ENCODE peak calls at places on chromosome 1, in six cellular contexts. O is H1, R is A549, E is HepG2, X is K562, Y is GM12878. U is an unnamed sample.
A peak's percentile ranks its signal among the peaks of the same experiment; 100 is the strongest.

GRCh38 chr1:151539321-151540020 is 638 bp upstream of the TUFT1 start:
- DNase-seq in Y (peak; percentile 26), E (peak; percentile 83), R (peak; percentile 57), X (peak; percentile 75), O (no peak), U (no peak)

GRCh38 chr1:156599811-156600210 is 1.5 kb downstream of the GPATCH4 start:
- DNase-seq in E (peak; percentile 44), Y (no peak), R (peak; percentile 60), O (no peak), X (no peak), U (no peak)

GRCh38 chr1:25818569-25818968 is 1.2 kb upstream of the MTFR1L start:
- DNase-seq in R (no peak), O (no peak), Y (no peak), E (peak; percentile 10), X (no peak), U (no peak)

GRCh38 chr1:42210421-42211133 is 46.0 kb upstream of the GUCA2A start:
- DNase-seq in O (no peak), R (no peak), X (no peak), Y (no peak), E (no peak), U (no peak)

GRCh38 chr1:66276229-66276628 is 257.7 kb upstream of the SGIP1 start:
- DNase-seq in Y (peak; percentile 57), R (no peak), O (no peak), X (no peak), E (no peak), U (no peak)

GRCh38 chr1:39425634-39426033 is 65.8 kb upstream of the BMP8A start:
- DNase-seq in E (no peak), Y (no peak), O (no peak), R (no peak), X (no peak), U (no peak)

GRCh38 chr1:110148961-110149360 is 1.3 kb upstream of the SLC6A17 start:
- DNase-seq in R (peak; percentile 13), O (no peak), Y (no peak), X (peak; percentile 40), E (no peak), U (no peak)

GRCh38 chr1:113040718-113041412 is 32.1 kb upstream of the LRIG2 start:
- DNase-seq in Y (no peak), E (no peak), R (no peak), X (no peak), O (no peak), U (no peak)

GRCh38 chr1:6004412-6005123 is 12.3 kb upstream of the NPHP4 start:
- DNase-seq in X (no peak), R (no peak), Y (no peak), O (no peak), E (no peak), U (no peak)

GRCh38 chr1:170696591-170697337 is 32.8 kb downstream of the PRRX1 start:
- DNase-seq in X (no peak), E (no peak), R (no peak), O (no peak), Y (no peak), U (no peak)

GRCh38 chr1:61287734-61288133 is 205.4 kb downstream of the NFIA start:
- DNase-seq in Y (no peak), X (no peak), R (no peak), O (no peak), E (peak; percentile 9), U (no peak)

GRCh38 chr1:79811173-79811572 is 804.6 kb upstream of the ADGRL4 start:
- DNase-seq in Y (no peak), R (no peak), X (no peak), O (no peak), E (no peak), U (no peak)

GRCh38 chr1:109784551-109785252 is 21.0 kb upstream of the EPS8L3 start:
- DNase-seq in Y (no peak), X (no peak), O (no peak), R (no peak), E (no peak), U (no peak)

GRCh38 chr1:26705788-26706237 is 10.0 kb downstream of the ARID1A start:
- DNase-seq in X (no peak), O (no peak), E (peak; percentile 81), R (peak; percentile 72), Y (no peak), U (no peak)

GRCh38 chr1:22024485-22025367 is 23.3 kb downstream of the CELA3A start:
- DNase-seq in O (no peak), E (peak; percentile 72), Y (no peak), X (peak; percentile 70), R (peak; percentile 83), U (peak; percentile 64)

GRCh38 chr1:5955479-5955977 is 36.7 kb downstream of the NPHP4 start:
- DNase-seq in R (no peak), E (peak; percentile 100), Y (no peak), O (no peak), X (no peak), U (no peak)

GRCh38 chr1:59169703-59170102 is 127.2 kb upstream of the FGGY start:
- DNase-seq in O (no peak), Y (no peak), X (no peak), E (no peak), R (no peak), U (no peak)

GRCh38 chr1:39892611-39893595 is 8.8 kb downstream of the MYCL start:
- DNase-seq in X (peak; percentile 91), O (no peak), R (peak; percentile 22), Y (no peak), E (peak; percentile 23), U (no peak)

GRCh38 chr1:106861110-106861509 is 195.4 kb upstream of the PRMT6 start:
- DNase-seq in X (no peak), O (no peak), Y (no peak), R (no peak), E (no peak), U (no peak)

GRCh38 chr1:30111431-30111830 is 612.0 kb downstream of the MATN1 start:
- DNase-seq in E (peak; percentile 5), R (peak; percentile 28), X (peak; percentile 69), Y (no peak), O (peak; percentile 77), U (peak; percentile 76)

GRCh38 chr1:43935711-43936427 is 2.3 kb downstream of the ARTN start:
- DNase-seq in E (no peak), Y (no peak), X (no peak), O (peak; percentile 69), R (no peak), U (no peak)

GRCh38 chr1:155308493-155309422 is at the start of gene FDPS:
- DNase-seq in X (peak; percentile 98), O (peak; percentile 89), Y (peak; percentile 99), E (peak; percentile 97), R (peak; percentile 98), U (peak; percentile 94)

GRCh38 chr1:155305881-155306391 is 2.7 kb upstream of the FDPS start:
- DNase-seq in X (no peak), Y (no peak), E (peak; percentile 30), O (no peak), R (no peak), U (no peak)

GRCh38 chr1:155304558-155305063 is 3.4 kb upstream of the PKLR start:
- DNase-seq in R (no peak), X (no peak), Y (no peak), E (peak; percentile 65), O (no peak), U (no peak)

GRCh38 chr1:155309423-155310021 is 856 bp downstream of the FDPS start:
- DNase-seq in E (no peak), O (no peak), X (peak; percentile 37), R (no peak), Y (no peak), U (peak; percentile 48)

DNA sequence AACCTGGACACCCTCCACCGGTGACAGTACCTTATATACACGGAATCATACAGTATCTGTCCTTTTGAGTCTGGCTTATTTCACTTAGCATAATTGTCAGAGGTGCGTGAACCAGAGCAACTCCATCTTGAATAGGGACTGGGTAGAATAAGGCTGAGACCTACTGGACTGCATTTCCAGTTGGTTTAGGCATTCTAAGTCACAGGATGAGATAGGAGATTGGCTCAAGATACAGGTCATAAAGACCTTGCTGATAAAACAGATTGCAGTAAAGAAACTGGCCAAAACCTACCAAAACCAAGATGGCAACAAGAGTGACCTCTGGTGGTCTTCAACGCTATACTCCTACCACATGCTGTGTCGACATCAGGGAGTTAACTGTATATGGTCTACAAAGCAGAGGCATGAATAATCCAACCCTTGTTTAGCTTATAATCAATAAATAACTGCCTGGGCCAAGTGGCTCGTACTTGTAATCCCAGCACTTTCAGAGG is 1.4 kb upstream of the FDPS start:
- DNase-seq in O (no peak), R (no peak), X (no peak), Y (no peak), E (peak; percentile 85), U (no peak)
- TF ChIP-seq CHD2 in O (no peak), R (no peak), X (no peak), Y (no peak), E (no peak), U (no peak)

DNA sequence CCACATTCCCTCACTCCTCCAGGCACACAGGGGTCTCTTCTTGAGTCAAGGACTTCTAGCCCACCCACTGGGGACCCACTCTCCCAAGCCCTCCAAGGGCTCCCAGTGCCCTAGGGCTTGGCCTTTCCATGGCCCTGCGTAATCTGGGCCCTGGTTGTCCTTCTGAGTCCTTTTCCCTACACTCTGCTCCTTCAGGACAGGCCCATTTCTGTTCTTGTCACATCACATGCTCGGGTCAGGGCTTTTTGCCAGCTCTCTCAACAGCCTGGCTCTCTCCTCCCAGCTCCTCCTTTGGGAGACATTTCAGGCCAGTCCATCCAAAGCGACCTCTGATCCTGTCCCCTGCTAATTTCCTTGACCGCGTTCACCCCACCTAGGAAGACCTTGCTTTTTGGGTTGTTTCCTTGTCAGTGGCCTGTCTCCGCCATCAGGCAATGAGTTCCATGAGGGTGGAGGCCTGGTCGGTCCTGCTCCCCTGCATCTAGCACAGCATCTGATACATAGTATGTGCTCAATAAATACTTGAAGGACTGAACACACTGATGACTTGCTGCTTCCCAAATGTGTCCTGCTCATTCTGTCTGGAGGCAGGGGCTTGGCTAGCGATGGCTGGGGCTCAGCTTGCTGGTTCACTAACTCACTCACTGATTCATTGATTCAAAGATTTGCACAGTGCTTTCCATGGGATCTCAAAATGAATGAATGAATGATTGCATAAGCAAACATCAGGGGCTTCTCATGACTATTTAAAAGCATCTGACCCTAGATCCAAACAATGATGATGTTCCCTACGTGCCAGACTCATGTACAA is 44.8 kb downstream of the DHRS3 start:
- DNase-seq in R (no peak), O (no peak), Y (no peak), X (no peak), E (no peak), U (no peak)
- TF ChIP-seq CHD2 in R (no peak), O (no peak), Y (no peak), X (no peak), E (no peak), U (no peak)

GRCh38 chr1:117312453-117313138 is 54.7 kb upstream of the MAN1A2 start:
- DNase-seq in X (peak; percentile 51), E (peak; percentile 43), O (no peak), Y (no peak), R (peak; percentile 28), U (no peak)
- TF ChIP-seq CHD2 in X (no peak), E (no peak), O (no peak), Y (no peak), R (no peak), U (no peak)

DNA sequence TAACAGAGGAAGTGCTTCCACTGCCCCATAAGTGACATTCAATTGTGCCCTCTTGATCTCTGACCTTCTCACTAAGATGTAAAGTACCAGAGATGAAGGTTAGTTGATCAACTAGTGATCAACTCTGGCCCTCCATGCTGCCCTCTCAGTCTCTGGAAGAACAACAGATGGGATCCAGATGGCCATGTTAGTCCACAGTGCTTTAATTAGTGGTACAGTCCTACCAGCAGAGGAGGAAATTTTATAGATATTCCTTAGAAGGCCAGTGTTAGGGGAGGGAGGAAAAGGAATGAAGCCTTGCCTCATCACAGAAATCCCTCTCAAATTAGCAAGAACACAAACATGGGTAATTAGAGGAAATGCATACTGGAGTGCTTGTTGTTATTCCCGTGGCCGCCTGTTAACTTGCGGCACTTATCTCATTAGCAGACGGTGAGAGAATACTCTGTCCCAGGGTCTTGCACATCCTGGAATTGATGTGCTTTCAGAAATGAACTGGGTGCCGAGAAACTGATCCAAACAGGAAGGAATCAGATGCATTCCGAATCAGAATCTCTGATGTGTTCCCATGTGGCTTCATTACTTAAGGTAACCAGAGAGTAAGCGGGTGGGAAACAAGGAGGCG is 91.1 kb upstream of the RGS4 start:
- DNase-seq in X (no peak), O (no peak), R (no peak), E (no peak), Y (no peak), U (peak; percentile 36)
- TF ChIP-seq CHD2 in X (no peak), O (no peak), R (no peak), E (no peak), Y (no peak), U (no peak)

U was measured in SK-N-SH.